ENCODE peak calls at places on chromosomes 1 and 21, in ten cellular contexts. F, O, I, S, G, C, Z, K, H and D are unnamed samples.

GRCh38 chr1:243693764-243694163 is 156.3 kb downstream of the AKT3 start:
- DNase-seq in H (no peak), C (no peak), F (no peak), K (no peak), Z (no peak), I (no peak), O (no peak), S (no peak), G (no peak), D (no peak)

GRCh38 chr1:196002906-196003305 is 605.3 kb downstream of the KCNT2 start:
- DNase-seq in Z (no peak), C (no peak), I (no peak), S (no peak), F (no peak), G (no peak), K (no peak), O (no peak), H (no peak), D (no peak)

GRCh38 chr1:96756789-96757188 is 35.2 kb downstream of the PTBP2 start:
- DNase-seq in O (no peak), S (no peak), C (no peak), G (no peak), K (no peak), H (no peak), Z (no peak), I (no peak), F (no peak), D (no peak)

GRCh38 chr1:192907545-192908243 is 98.9 kb downstream of the RGS2 start:
- DNase-seq in I (no peak), O (no peak), K (no peak), S (no peak), C (no peak), F (no peak), Z (no peak), H (no peak), G (no peak), D (no peak)

GRCh38 chr21:26846036-26846931 is 1.1 kb upstream of the ADAMTS1 start:
- DNase-seq in K (no peak), O (no peak), I (peak), C (peak), G (peak), S (peak), H (peak), F (peak), Z (peak), D (no peak)

GRCh38 chr1:169214598-169214997 is 108.1 kb downstream of the ATP1B1 start:
- DNase-seq in I (no peak), H (no peak), C (no peak), F (no peak), K (no peak), G (no peak), Z (no peak), O (no peak), S (no peak), D (no peak)

GRCh38 chr1:24927886-24928630 is 2.0 kb downstream of the RUNX3 start:
- DNase-seq in S (no peak), Z (no peak), G (no peak), O (no peak), H (no peak), I (no peak), K (no peak), C (no peak), F (no peak), D (no peak)

GRCh38 chr1:107529511-107530149 is 388.8 kb downstream of the NTNG1 start:
- DNase-seq in K (peak), Z (peak), O (peak), I (no peak), C (no peak), F (no peak), G (no peak), S (peak), H (no peak), D (no peak)

GRCh38 chr1:109091196-109092193 is 931 bp downstream of the TMEM167B start:
- DNase-seq in H (no peak), S (peak), O (peak), I (no peak), C (no peak), K (peak), F (no peak), G (no peak), Z (no peak), D (no peak)

GRCh38 chr1:36159614-36160387 is 3.8 kb downstream of the MAP7D1 start:
- DNase-seq in H (no peak), C (no peak), F (no peak), K (no peak), Z (no peak), O (no peak), I (no peak), G (no peak), S (no peak), D (no peak)

GRCh38 chr1:145891143-145891542 is 5.5 kb upstream of the ANKRD35 start:
- DNase-seq in H (peak), S (peak), C (no peak), F (no peak), Z (no peak), I (no peak), O (no peak), K (no peak), G (no peak), D (no peak)

GRCh38 chr1:172383541-172383940 is 36.9 kb upstream of the C1orf105 start:
- DNase-seq in C (no peak), G (no peak), S (no peak), H (no peak), O (no peak), Z (no peak), I (no peak), K (no peak), F (no peak), D (no peak)

GRCh38 chr1:201448981-201449380 is 20.0 kb downstream of the PHLDA3 start:
- DNase-seq in G (no peak), Z (no peak), H (no peak), K (no peak), F (no peak), I (no peak), C (no peak), S (no peak), O (no peak), D (no peak)

GRCh38 chr1:114427612-114428011 is 83.4 kb downstream of the TRIM33 start:
- DNase-seq in Z (no peak), K (no peak), O (no peak), G (no peak), F (no peak), S (no peak), I (no peak), C (no peak), H (no peak), D (no peak)

GRCh38 chr1:114431026-114431425 is 80.0 kb downstream of the TRIM33 start:
- DNase-seq in C (no peak), O (no peak), I (no peak), G (no peak), S (no peak), H (no peak), K (no peak), Z (no peak), F (no peak), D (no peak)

GRCh38 chr1:114423455-114423854 is 87.5 kb downstream of the TRIM33 start:
- DNase-seq in K (no peak), F (no peak), H (no peak), G (no peak), S (no peak), Z (no peak), I (no peak), O (no peak), C (no peak), D (no peak)

GRCh38 chr1:114428083-114428754 is 82.8 kb downstream of the TRIM33 start:
- DNase-seq in F (no peak), I (no peak), S (no peak), H (no peak), O (no peak), Z (no peak), G (no peak), K (peak), C (no peak), D (no peak)
- TF ChIP-seq CTCF in F (peak), I (peak), S (peak), H (no peak), O (peak), Z (peak), G (no peak), K (peak), C (no peak), D (no peak)

GRCh38 chr1:12460121-12460520 is 157.9 kb downstream of the DHRS3 start:
- DNase-seq in I (peak), K (no peak), G (no peak), Z (no peak), F (no peak), H (peak), S (no peak), C (no peak), O (no peak), D (no peak)
- TF ChIP-seq POLR2A in I (no peak), K (no peak), G (no peak), Z (no peak), F (no peak), H (no peak), S (no peak), C (no peak), O (no peak), D (no peak)

DNA sequence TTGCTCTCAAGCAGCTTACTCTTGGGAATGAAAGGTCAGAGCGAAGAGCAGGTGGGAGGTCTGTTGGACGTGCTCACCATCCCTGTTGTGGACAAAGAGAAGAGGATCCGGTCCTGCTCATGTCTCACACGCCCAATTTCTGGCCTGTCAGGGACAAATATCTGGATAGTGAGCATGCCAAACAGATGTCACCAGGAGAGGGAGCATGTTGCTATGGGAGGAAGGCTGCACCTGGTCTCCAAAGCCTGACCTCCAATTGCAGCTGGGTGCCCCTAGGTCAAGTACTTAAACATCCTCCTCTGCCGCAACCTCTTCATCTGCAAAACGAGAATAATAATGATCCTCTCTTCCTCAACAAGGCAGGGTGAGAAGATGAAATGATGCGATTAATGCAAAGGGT is 53.4 kb downstream of the DMRTA2 start:
- DNase-seq in I (no peak), H (no peak), G (no peak), C (no peak), S (no peak), O (no peak), Z (no peak), F (no peak), K (peak), D (no peak)
- TF ChIP-seq CTCF in I (no peak), H (no peak), G (no peak), C (no peak), S (no peak), O (peak), Z (no peak), F (no peak), K (peak), D (no peak)

GRCh38 chr1:16155537-16156410 is at the start of gene EPHA2:
- DNase-seq in F (peak), H (peak), O (peak), Z (peak), C (peak), I (peak), K (no peak), G (peak), S (peak), D (no peak)
- TF ChIP-seq POLR2A in F (peak), H (peak), O (peak), Z (peak), C (peak), I (peak), K (no peak), G (peak), S (peak), D (peak)

DNA sequence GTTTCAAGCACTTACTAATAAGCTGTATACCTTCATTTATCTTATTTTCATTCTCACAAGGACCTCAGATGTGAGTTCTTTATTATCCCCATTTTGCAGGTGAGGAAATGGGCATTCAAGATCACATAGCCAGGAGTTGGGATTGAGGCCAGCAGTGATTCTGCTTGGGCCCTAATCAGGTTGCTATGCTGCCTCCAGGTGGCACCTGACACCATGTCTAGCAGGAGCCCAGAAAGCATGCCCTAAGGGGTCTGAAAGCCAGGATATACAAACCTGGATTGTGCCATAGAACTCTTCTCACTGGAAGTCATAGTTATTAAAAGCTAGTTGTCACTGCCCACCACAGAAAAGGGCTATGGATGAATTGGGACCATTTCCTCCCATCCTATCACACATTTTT is 61.1 kb downstream of the FYB2 start:
- DNase-seq in S (peak), O (no peak), K (peak), H (peak), Z (no peak), F (no peak), G (no peak), I (peak), C (no peak), D (no peak)
- TF ChIP-seq CTCF in S (peak), O (no peak), K (no peak), H (no peak), Z (no peak), F (no peak), G (peak), I (peak), C (no peak), D (no peak)

GRCh38 chr21:34614443-34614692 is 545 bp downstream of the RCAN1 start:
- DNase-seq in H (no peak), C (peak), S (no peak), K (no peak), G (no peak), F (no peak), O (no peak), Z (no peak), I (no peak), D (no peak)

GRCh38 chr21:34613679-34614442 is 1.1 kb downstream of the RCAN1 start:
- DNase-seq in I (no peak), Z (no peak), F (no peak), H (no peak), G (no peak), C (no peak), O (no peak), S (peak), K (peak), D (no peak)

GRCh38 chr21:34612557-34612956 is 2.4 kb downstream of the RCAN1 start:
- DNase-seq in G (no peak), Z (no peak), S (no peak), C (no peak), F (no peak), K (peak), H (no peak), I (no peak), O (no peak), D (no peak)

GRCh38 chr21:34615487-34615814 is 538 bp upstream of the RCAN1 start:
- DNase-seq in S (no peak), G (no peak), F (no peak), C (no peak), H (no peak), O (no peak), I (no peak), Z (no peak), K (no peak), D (no peak)

GRCh38 chr21:34614693-34615486 is at the start of gene RCAN1:
- DNase-seq in F (peak), C (peak), Z (peak), S (peak), O (peak), H (peak), K (peak), I (peak), G (peak), D (no peak)
- TF ChIP-seq POLR2A in F (peak), C (no peak), Z (peak), S (no peak), O (no peak), H (no peak), K (no peak), I (no peak), G (no peak), D (no peak)

GRCh38 chr1:39398278-39399010 is 93.0 kb upstream of the BMP8A start:
- DNase-seq in H (peak), O (peak), S (no peak), K (peak), I (peak), C (no peak), F (peak), Z (peak), G (no peak), D (no peak)
- TF ChIP-seq CTCF in H (no peak), O (no peak), S (no peak), K (no peak), I (no peak), C (no peak), F (no peak), Z (peak), G (no peak), D (no peak)

GRCh38 chr1:20733361-20733975 is 965 bp upstream of the SH2D5 start:
- DNase-seq in O (no peak), H (no peak), S (no peak), I (no peak), C (no peak), Z (no peak), G (no peak), K (no peak), F (no peak), D (no peak)

GRCh38 chr1:20730690-20731056 is 1.8 kb downstream of the SH2D5 start:
- DNase-seq in F (peak), C (no peak), S (no peak), G (no peak), O (no peak), Z (no peak), I (no peak), H (no peak), K (no peak), D (peak)

GRCh38 chr1:20732588-20733360 is at the start of gene SH2D5:
- DNase-seq in F (peak), H (peak), I (peak), G (peak), C (peak), K (peak), Z (peak), S (peak), O (peak), D (peak)

GRCh38 chr1:20731057-20731991 is 1.2 kb downstream of the SH2D5 start:
- DNase-seq in F (no peak), G (no peak), Z (no peak), H (no peak), I (no peak), K (no peak), O (no peak), C (no peak), S (no peak), D (peak)

DNA sequence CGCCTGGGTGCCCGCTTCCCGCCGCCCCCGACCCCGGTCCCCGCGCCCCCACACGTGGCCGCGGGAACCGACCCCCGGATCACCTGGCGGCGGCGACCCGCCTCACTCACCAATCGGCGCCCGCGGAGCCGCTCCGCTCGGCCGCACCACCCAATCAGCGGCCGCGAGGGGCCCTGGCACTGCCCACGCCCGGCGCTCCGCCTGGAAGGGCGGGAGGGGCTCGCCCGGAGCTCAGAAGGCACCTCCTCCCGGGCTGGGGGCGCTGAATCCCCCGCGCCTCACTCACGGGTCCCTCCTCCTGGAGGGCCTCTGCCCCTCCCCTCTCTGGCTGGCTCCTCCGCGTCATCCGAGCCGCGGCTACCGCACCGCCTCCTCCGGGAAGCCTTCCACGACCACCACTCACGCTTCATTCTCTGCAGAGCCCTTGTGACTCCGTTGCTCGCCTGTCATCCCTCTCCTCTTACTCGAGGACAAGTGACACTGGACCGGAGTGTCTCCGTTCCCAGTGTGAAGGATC is 374 bp downstream of the SH2D5 start:
- DNase-seq in C (peak), O (peak), K (no peak), I (peak), Z (peak), H (peak), G (no peak), S (peak), F (no peak), D (peak)
- TF ChIP-seq POLR2A in C (no peak), O (no peak), K (no peak), I (no peak), Z (no peak), H (no peak), G (no peak), S (no peak), F (no peak), D (no peak)

GRCh38 chr1:205524794-205525101 is 20.3 kb downstream of the CDK18 start:
- DNase-seq in G (no peak), F (no peak), C (no peak), I (no peak), O (no peak), H (no peak), S (no peak), Z (no peak), K (no peak), D (no peak)
- TF ChIP-seq CTCF in G (no peak), F (no peak), C (no peak), I (no peak), O (no peak), H (no peak), S (no peak), Z (no peak), K (no peak), D (no peak)